ENCODE peak calls at places on chromosome 12, in ten cellular contexts. N is heart right ventricle; B is right lobe of liver; H is uterus; K is HCT116; F is A549; R is CD8-positive, alpha-beta T cell; X is heart left ventricle; W is naive thymus-derived CD4-positive, alpha-beta T cell; E is CD4-positive, alpha-beta memory T cell. P is an unnamed sample. For H3K4me1, the result is how much of the 10 kb centered on the place peaks cover.

GRCh38 chr12:95608252-95609033 is 57.2 kb upstream of the USP44 start:
- DNase-seq in F (peak), R (no peak), X (peak), W (no peak), N (peak), H (peak), B (no peak), E (no peak), K (no peak), P (no peak)

GRCh38 chr12:110780448-110780847 is 37.8 kb upstream of the PPP1CC start:
- DNase-seq in N (no peak), R (no peak), H (no peak), B (no peak), W (peak), K (no peak), X (no peak), E (peak), F (no peak), P (no peak)

GRCh38 chr12:53287741-53288216 is 7.6 kb upstream of the PFDN5 start:
- DNase-seq in W (peak), F (peak), N (peak), R (peak), K (no peak), X (peak), E (peak), H (peak), B (peak), P (peak)

GRCh38 chr12:63982787-63983186 is 138.3 kb downstream of the SRGAP1 start:
- DNase-seq in F (no peak), B (no peak), N (no peak), R (no peak), K (no peak), H (no peak), X (no peak), W (no peak), E (no peak), P (no peak)

GRCh38 chr12:69837191-69838085 is 12.4 kb downstream of the MYRFL start:
- DNase-seq in K (peak), X (no peak), R (no peak), H (no peak), E (no peak), F (no peak), B (no peak), N (no peak), W (no peak), P (no peak)

GRCh38 chr12:55901881-55902490 is 25.7 kb downstream of the PYM1 start:
- DNase-seq in K (no peak), R (no peak), B (no peak), F (no peak), E (no peak), N (no peak), X (no peak), W (no peak), H (no peak), P (no peak)

GRCh38 chr12:124294686-124295315 is at the start of gene RFLNA:
- DNase-seq in F (no peak), K (no peak), B (peak), E (no peak), H (no peak), N (no peak), X (peak), R (no peak), W (no peak), P (peak)

GRCh38 chr12:130134563-130134915 is 27.7 kb upstream of the FZD10 start:
- DNase-seq in E (no peak), B (no peak), W (no peak), F (no peak), K (no peak), N (no peak), H (no peak), X (peak), R (no peak), P (no peak)

GRCh38 chr12:75905975-75906374 is 125.6 kb downstream of the PHLDA1 start:
- DNase-seq in X (no peak), B (no peak), E (no peak), F (no peak), N (no peak), W (no peak), R (no peak), H (no peak), K (no peak), P (no peak)

GRCh38 chr12:115438314-115438713 is 754.3 kb upstream of the TBX3 start:
- DNase-seq in K (no peak), F (no peak), R (no peak), H (no peak), E (no peak), X (no peak), W (no peak), B (no peak), N (no peak), P (no peak)

GRCh38 chr12:9113987-9114309 is 1.8 kb downstream of the A2M start:
- DNase-seq in W (no peak), H (no peak), K (no peak), X (no peak), F (no peak), E (no peak), N (no peak), B (no peak), R (no peak), P (no peak)

GRCh38 chr12:51683763-51684357 is 92.8 kb downstream of the SCN8A start:
- DNase-seq in E (no peak), X (no peak), B (no peak), F (no peak), R (no peak), W (no peak), K (no peak), H (no peak), N (no peak), P (no peak)

GRCh38 chr12:26018926-26019325 is 60.4 kb downstream of the RASSF8 start:
- DNase-seq in E (no peak), B (no peak), F (no peak), W (no peak), X (no peak), R (no peak), N (no peak), H (no peak), K (no peak), P (no peak)

GRCh38 chr12:39605996-39606395 is 13.6 kb downstream of the ABCD2 start:
- DNase-seq in F (no peak), R (no peak), K (peak), X (no peak), N (no peak), H (no peak), B (no peak), E (no peak), W (no peak), P (no peak)

GRCh38 chr12:93536766-93537515 is 35.5 kb upstream of the SOCS2 start:
- DNase-seq in B (no peak), W (no peak), H (no peak), X (no peak), R (no peak), E (no peak), N (no peak), F (no peak), K (no peak), P (no peak)

GRCh38 chr12:115400011-115400410 is 716.0 kb upstream of the TBX3 start:
- DNase-seq in N (no peak), W (no peak), H (no peak), R (no peak), F (no peak), X (no peak), B (no peak), E (no peak), K (no peak), P (no peak)

GRCh38 chr12:59239993-59240392 is 319.7 kb upstream of the LRIG3 start:
- DNase-seq in F (no peak), X (no peak), E (no peak), H (no peak), N (no peak), K (no peak), B (no peak), R (no peak), W (no peak), P (no peak)

GRCh38 chr12:120126635-120127005 is 10.1 kb upstream of the RAB35 start:
- DNase-seq in R (no peak), W (no peak), X (no peak), K (no peak), E (no peak), B (no peak), N (no peak), F (no peak), H (no peak), P (no peak)

GRCh38 chr12:119989619-119990381 is 764 bp downstream of the BICDL1 start:
- DNase-seq in W (peak), E (peak), N (peak), F (peak), R (peak), K (no peak), H (peak), X (peak), B (peak), P (peak)

GRCh38 chr12:116650062-116650461 is 87.8 kb downstream of the SPRING1 start:
- DNase-seq in F (no peak), N (no peak), B (no peak), X (no peak), H (no peak), E (no peak), R (no peak), W (no peak), K (no peak), P (no peak)

GRCh38 chr12:104551313-104551931 is 94.7 kb downstream of the CHST11 start:
- DNase-seq in N (no peak), R (no peak), W (no peak), K (no peak), X (no peak), B (no peak), H (no peak), F (no peak), E (no peak), P (no peak)

GRCh38 chr12:49698619-49699545 is 8.3 kb downstream of the FMNL3 start:
- DNase-seq in H (peak), W (peak), B (no peak), F (no peak), K (no peak), X (no peak), N (peak), E (peak), R (no peak), P (no peak)

GRCh38 chr12:120290541-120291312 is 976 bp downstream of the RNU4-2 start:
- DNase-seq in E (peak), B (no peak), K (no peak), N (no peak), W (peak), R (no peak), F (peak), X (no peak), H (peak), P (peak)

GRCh38 chr12:102169922-102170698 is 27.5 kb downstream of the PMCH start:
- DNase-seq in F (no peak), B (no peak), W (no peak), R (no peak), K (peak), E (peak), X (no peak), H (no peak), N (no peak), P (no peak)

GRCh38 chr12:58310368-58310767 is 369.0 kb downstream of the ATP23 start:
- DNase-seq in K (no peak), E (no peak), W (no peak), B (no peak), N (no peak), R (no peak), H (no peak), X (no peak), F (peak), P (no peak)

GRCh38 chr12:127607146-127607725 is 659.7 kb upstream of the TMEM132C start:
- DNase-seq in H (no peak), R (no peak), W (no peak), X (no peak), N (no peak), E (no peak), B (no peak), K (no peak), F (no peak), P (no peak)

GRCh38 chr12:109393437-109394345 is 46.0 kb downstream of the MYO1H start:
- DNase-seq in X (no peak), W (peak), F (peak), B (no peak), R (no peak), K (peak), N (no peak), H (peak), E (peak), P (peak)

GRCh38 chr12:51976376-51977160 is 25.1 kb downstream of the ACVR1B start:
- DNase-seq in F (peak), B (no peak), E (no peak), K (no peak), X (no peak), R (no peak), W (no peak), N (no peak), H (no peak), P (no peak)

GRCh38 chr12:130514149-130514551 is 176.5 kb downstream of the PIWIL1 start:
- DNase-seq in W (no peak), R (no peak), F (no peak), E (no peak), X (no peak), K (no peak), N (no peak), B (no peak), H (no peak), P (no peak)

GRCh38 chr12:105233045-105233905 is 2.7 kb downstream of the APPL2 start:
- DNase-seq in F (no peak), X (no peak), K (no peak), E (no peak), N (no peak), H (no peak), R (no peak), B (no peak), W (no peak), P (no peak)

GRCh38 chr12:105352049-105352448 is 21.6 kb downstream of the C12orf75 start:
- DNase-seq in W (no peak), X (no peak), R (no peak), B (no peak), K (no peak), N (no peak), F (no peak), H (no peak), E (no peak), P (no peak)

DNA sequence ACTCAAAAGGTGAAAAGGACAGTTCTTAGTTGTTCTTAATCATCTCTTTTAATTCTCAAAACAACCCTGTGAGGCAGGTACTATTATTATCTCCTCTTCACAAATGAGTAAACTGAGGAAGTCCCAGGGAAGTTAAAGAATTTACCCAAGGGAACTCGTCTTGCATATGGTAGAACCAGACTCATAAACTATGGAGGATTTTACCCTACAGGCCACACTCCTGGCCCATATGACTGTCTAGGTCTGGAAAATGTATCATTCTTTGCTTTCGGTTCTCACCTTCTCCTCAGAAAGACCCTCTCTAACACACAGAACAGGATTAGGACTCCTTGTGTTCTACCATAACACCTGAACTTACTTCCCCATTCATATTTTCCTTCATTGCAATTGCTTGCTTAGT is 18.9 kb downstream of the SOX5 start:
- DNase-seq in H (no peak), N (no peak), R (no peak), F (no peak), W (no peak), B (no peak), K (no peak), E (no peak), X (no peak), P (no peak)
- H3K4me1 ChIP-seq in H (under half), N (under half), R (under half), F (under half), W (under half), B (under half), K (under half), E (under half), X (under half), P (under half)

GRCh38 chr12:47190271-47190750 is 110.6 kb upstream of the AMIGO2 start:
- DNase-seq in X (no peak), W (no peak), K (no peak), E (no peak), N (no peak), H (no peak), R (no peak), B (no peak), F (peak), P (no peak)
- H3K4me1 ChIP-seq in X (under half), W (half or more), K (under half), E (half or more), N (under half), H (under half), R (half or more), B (under half), F (half or more), P (under half)

DNA sequence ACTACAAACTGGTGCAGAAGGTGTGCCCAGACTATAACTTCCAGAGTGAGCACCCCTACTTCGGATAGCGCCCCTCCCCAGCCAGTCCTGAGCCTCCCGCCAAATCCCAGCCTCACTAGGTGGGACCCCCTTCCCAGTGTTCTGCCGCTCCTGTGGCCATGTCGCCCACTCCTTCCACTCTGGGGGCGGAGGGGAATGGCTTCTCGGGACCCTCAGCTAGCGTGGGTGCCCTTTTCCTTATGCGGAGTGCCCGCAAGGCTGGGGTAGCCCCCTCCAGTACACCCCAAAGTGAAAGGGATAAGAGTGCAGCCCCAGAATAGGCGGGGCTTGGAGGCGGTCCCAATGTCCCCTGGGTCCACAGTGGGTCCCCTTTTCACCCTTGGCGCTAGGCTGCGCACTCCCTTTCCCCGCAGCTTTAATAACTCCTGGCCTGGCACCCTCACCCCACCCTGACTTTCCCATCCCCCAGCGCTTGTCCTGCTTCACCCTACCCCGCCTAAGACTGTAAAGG is 3.8 kb upstream of the SHMT2 start:
- DNase-seq in B (no peak), E (no peak), K (no peak), X (peak), F (no peak), H (no peak), W (no peak), R (no peak), N (no peak), P (no peak)
- H3K4me1 ChIP-seq in B (under half), E (half or more), K (under half), X (under half), F (under half), H (under half), W (under half), R (half or more), N (under half), P (under half)

DNA sequence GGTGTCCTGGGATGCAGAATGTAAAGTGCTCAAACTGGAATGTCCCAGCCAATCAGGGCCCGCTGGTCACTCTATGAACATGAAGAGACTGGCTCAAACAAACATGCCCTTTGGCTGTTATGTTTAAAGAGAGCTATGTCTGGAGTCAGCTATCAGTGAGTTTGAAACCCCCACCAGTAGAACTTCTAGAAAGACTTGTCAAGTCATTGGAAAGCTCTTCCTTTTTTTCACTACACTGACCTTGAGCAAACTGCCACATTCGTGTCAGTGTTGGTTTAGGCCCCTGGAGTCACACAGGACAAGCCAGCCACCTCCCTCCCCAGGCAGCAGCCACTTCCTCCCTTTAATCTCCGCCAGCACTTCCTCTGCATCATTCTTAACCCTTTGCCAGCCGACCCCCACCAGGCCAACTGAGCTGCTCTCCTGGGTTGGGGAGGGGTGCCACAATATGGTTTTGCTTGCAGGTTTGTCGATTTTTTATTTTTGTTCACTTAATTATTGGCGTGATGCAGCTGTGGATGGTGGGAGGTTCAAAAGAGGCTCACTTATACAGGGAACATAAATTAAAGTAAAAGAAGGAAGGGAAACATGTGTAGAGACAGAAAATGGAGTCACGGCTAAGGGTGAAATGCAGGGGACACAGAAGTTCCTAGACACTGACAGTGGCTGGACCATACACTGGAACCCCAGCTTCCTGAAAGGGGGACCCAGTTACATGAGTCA is 25.3 kb downstream of the CMKLR1 start:
- DNase-seq in H (no peak), R (no peak), W (no peak), X (no peak), B (no peak), N (peak), K (no peak), E (no peak), F (no peak), P (no peak)
- H3K4me1 ChIP-seq in H (under half), R (under half), W (under half), X (under half), B (under half), N (under half), K (under half), E (under half), F (under half), P (under half)

GRCh38 chr12:14259481-14260010 is 105.9 kb upstream of the ATF7IP start:
- DNase-seq in H (no peak), W (no peak), R (no peak), B (no peak), E (no peak), F (no peak), X (no peak), N (no peak), K (no peak), P (no peak)

GRCh38 chr12:14257303-14257733 is 108.2 kb upstream of the ATF7IP start:
- DNase-seq in K (no peak), W (no peak), H (no peak), R (no peak), F (no peak), E (no peak), X (peak), N (peak), B (peak), P (peak)

GRCh38 chr12:14256555-14257169 is 108.8 kb upstream of the ATF7IP start:
- DNase-seq in X (peak), F (peak), H (peak), E (peak), K (peak), B (peak), R (peak), N (peak), W (peak), P (peak)

GRCh38 chr12:14258468-14258947 is 107.0 kb upstream of the ATF7IP start:
- DNase-seq in K (no peak), F (no peak), X (no peak), W (no peak), B (no peak), E (no peak), N (no peak), R (no peak), H (peak), P (peak)

DNA sequence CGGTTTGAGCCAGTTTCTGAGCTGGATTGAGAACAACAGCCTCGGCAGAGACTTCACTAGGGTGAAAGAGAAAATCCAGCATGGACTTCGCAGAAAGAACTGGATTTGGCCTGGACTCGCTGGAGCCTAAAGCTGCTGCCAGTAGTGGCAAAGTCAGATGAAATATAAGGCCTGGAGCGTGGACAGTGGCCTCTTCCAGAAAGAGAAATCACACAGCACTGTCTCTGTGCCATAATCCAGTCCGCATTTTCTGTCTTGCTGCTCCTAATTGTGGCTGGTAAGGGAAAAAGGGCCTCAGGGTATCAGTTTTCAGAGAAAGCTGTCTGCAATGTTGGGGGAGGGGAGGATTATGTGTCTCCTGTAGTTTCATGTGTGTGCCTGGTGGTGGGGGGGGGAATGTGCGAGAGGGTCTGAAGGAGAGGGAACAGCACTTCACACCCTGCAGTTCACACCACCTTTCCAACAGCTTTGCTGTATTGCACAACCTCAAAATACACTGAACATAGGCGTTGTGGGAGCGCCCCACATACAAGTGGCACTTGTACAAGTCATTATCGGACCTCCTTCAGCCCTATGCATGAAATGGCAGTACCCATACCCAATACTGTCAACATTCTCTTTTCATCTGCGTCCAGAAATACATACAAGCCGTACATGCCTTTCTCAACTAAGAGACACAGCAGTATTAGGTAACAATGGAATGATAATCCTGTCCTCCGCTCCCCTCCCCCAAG is 107.6 kb upstream of the ATF7IP start:
- DNase-seq in F (peak), X (no peak), K (peak), R (peak), N (no peak), E (peak), B (no peak), H (peak), W (peak), P (peak)
- H3K4me1 ChIP-seq in F (under half), X (under half), K (half or more), R (under half), N (under half), E (under half), B (under half), H (under half), W (under half), P (under half)

P was measured in mucosa of descending colon.